ENCODE peak calls at places on chromosomes 6 and 20, in six cellular contexts. One of them, this sample, is unnamed.

GRCh38 chr6:108660251-108660650 is 99.5 kb downstream of the FOXO3 start:
- DNase-seq in hepatocyte: no peak
- DNase-seq in heart left ventricle: no peak
- DNase-seq in colonic mucosa: no peak
- DNase-seq in tibial nerve: no peak
- DNase-seq in fibroblast of lung: no peak
- DNase-seq in this sample: no peak

GRCh38 chr20:46548688-46549087 is 1.8 kb downstream of the OCSTAMP start:
- DNase-seq in hepatocyte: no peak
- DNase-seq in fibroblast of lung: no peak
- DNase-seq in heart left ventricle: no peak
- DNase-seq in colonic mucosa: no peak
- DNase-seq in tibial nerve: no peak
- DNase-seq in this sample: no peak

GRCh38 chr6:40627316-40627715 is 40.2 kb upstream of the LRFN2 start:
- DNase-seq in fibroblast of lung: no peak
- DNase-seq in colonic mucosa: no peak
- DNase-seq in tibial nerve: no peak
- DNase-seq in heart left ventricle: no peak
- DNase-seq in hepatocyte: no peak
- DNase-seq in this sample: no peak

GRCh38 chr6:166490671-166491500 is 95.6 kb downstream of the RAMACL start:
- DNase-seq in fibroblast of lung: peak
- DNase-seq in tibial nerve: no peak
- DNase-seq in heart left ventricle: peak
- DNase-seq in hepatocyte: no peak
- DNase-seq in colonic mucosa: peak
- DNase-seq in this sample: no peak

GRCh38 chr20:58714923-58715708 is 22.5 kb downstream of the NPEPL1 start:
- DNase-seq in fibroblast of lung: no peak
- DNase-seq in tibial nerve: no peak
- DNase-seq in hepatocyte: peak
- DNase-seq in colonic mucosa: peak
- DNase-seq in heart left ventricle: peak
- DNase-seq in this sample: no peak

GRCh38 chr20:43331911-43332310 is 125.8 kb upstream of the SRSF6 start:
- DNase-seq in heart left ventricle: peak
- DNase-seq in hepatocyte: no peak
- DNase-seq in fibroblast of lung: no peak
- DNase-seq in tibial nerve: no peak
- DNase-seq in colonic mucosa: no peak
- DNase-seq in this sample: peak

GRCh38 chr6:153090241-153090930 is 40.7 kb downstream of the RGS17 start:
- DNase-seq in fibroblast of lung: peak
- DNase-seq in tibial nerve: no peak
- DNase-seq in heart left ventricle: no peak
- DNase-seq in colonic mucosa: no peak
- DNase-seq in hepatocyte: no peak
- DNase-seq in this sample: no peak

GRCh38 chr6:100785982-100786381 is 95.1 kb downstream of the ASCC3 start:
- DNase-seq in colonic mucosa: no peak
- DNase-seq in hepatocyte: no peak
- DNase-seq in fibroblast of lung: no peak
- DNase-seq in heart left ventricle: no peak
- DNase-seq in tibial nerve: no peak
- DNase-seq in this sample: no peak

GRCh38 chr6:36357872-36358234 is 21.2 kb upstream of the BNIP5 start:
- DNase-seq in tibial nerve: no peak
- DNase-seq in colonic mucosa: no peak
- DNase-seq in hepatocyte: peak
- DNase-seq in heart left ventricle: no peak
- DNase-seq in fibroblast of lung: no peak
- DNase-seq in this sample: no peak

GRCh38 chr6:88358846-88359245 is 192.7 kb upstream of the CNR1 start:
- DNase-seq in fibroblast of lung: no peak
- DNase-seq in colonic mucosa: no peak
- DNase-seq in tibial nerve: no peak
- DNase-seq in heart left ventricle: no peak
- DNase-seq in hepatocyte: no peak
- DNase-seq in this sample: no peak

GRCh38 chr6:41901882-41902519 is 6.8 kb upstream of the USP49 start:
- DNase-seq in colonic mucosa: peak
- DNase-seq in heart left ventricle: no peak
- DNase-seq in fibroblast of lung: peak
- DNase-seq in hepatocyte: no peak
- DNase-seq in tibial nerve: peak
- DNase-seq in this sample: no peak

GRCh38 chr6:35613762-35614161 is 75.0 kb downstream of the FKBP5 start:
- DNase-seq in hepatocyte: no peak
- DNase-seq in colonic mucosa: no peak
- DNase-seq in tibial nerve: no peak
- DNase-seq in heart left ventricle: no peak
- DNase-seq in fibroblast of lung: no peak
- DNase-seq in this sample: no peak

GRCh38 chr6:161186173-161186769 is 87.6 kb downstream of the AGPAT4 start:
- DNase-seq in fibroblast of lung: peak
- DNase-seq in hepatocyte: no peak
- DNase-seq in tibial nerve: peak
- DNase-seq in colonic mucosa: peak
- DNase-seq in heart left ventricle: no peak
- DNase-seq in this sample: no peak

GRCh38 chr6:90466191-90466940 is 120.5 kb downstream of the MAP3K7 start:
- DNase-seq in tibial nerve: no peak
- DNase-seq in hepatocyte: peak
- DNase-seq in fibroblast of lung: no peak
- DNase-seq in heart left ventricle: no peak
- DNase-seq in colonic mucosa: no peak
- DNase-seq in this sample: no peak

GRCh38 chr6:136685540-136686108 is 106.7 kb downstream of the MAP3K5 start:
- DNase-seq in fibroblast of lung: no peak
- DNase-seq in tibial nerve: no peak
- DNase-seq in hepatocyte: no peak
- DNase-seq in colonic mucosa: no peak
- DNase-seq in heart left ventricle: no peak
- DNase-seq in this sample: no peak

GRCh38 chr6:107115695-107116327 is 496 bp upstream of the BEND3 start:
- DNase-seq in colonic mucosa: peak
- DNase-seq in hepatocyte: peak
- DNase-seq in heart left ventricle: no peak
- DNase-seq in fibroblast of lung: no peak
- DNase-seq in tibial nerve: no peak
- DNase-seq in this sample: peak

GRCh38 chr6:33123732-33124524 is 48.1 kb downstream of the HLA-DPB1 start:
- DNase-seq in fibroblast of lung: peak
- DNase-seq in colonic mucosa: no peak
- DNase-seq in tibial nerve: no peak
- DNase-seq in heart left ventricle: no peak
- DNase-seq in hepatocyte: peak
- DNase-seq in this sample: no peak

GRCh38 chr20:62201173-62202082 is 18.6 kb downstream of the MTG2 start:
- DNase-seq in tibial nerve: no peak
- DNase-seq in heart left ventricle: peak
- DNase-seq in hepatocyte: no peak
- DNase-seq in colonic mucosa: no peak
- DNase-seq in fibroblast of lung: no peak
- DNase-seq in this sample: no peak

GRCh38 chr20:24798930-24799705 is 150.0 kb upstream of the CST7 start:
- DNase-seq in tibial nerve: no peak
- DNase-seq in heart left ventricle: no peak
- DNase-seq in hepatocyte: no peak
- DNase-seq in colonic mucosa: no peak
- DNase-seq in fibroblast of lung: no peak
- DNase-seq in this sample: no peak

GRCh38 chr20:51628533-51629398 is 86.2 kb upstream of the NFATC2 start:
- DNase-seq in fibroblast of lung: peak
- DNase-seq in tibial nerve: no peak
- DNase-seq in hepatocyte: no peak
- DNase-seq in heart left ventricle: no peak
- DNase-seq in colonic mucosa: no peak
- DNase-seq in this sample: no peak

GRCh38 chr6:48111143-48111506 is at the start of gene PTCHD4:
- DNase-seq in tibial nerve: no peak
- DNase-seq in colonic mucosa: no peak
- DNase-seq in hepatocyte: no peak
- DNase-seq in heart left ventricle: peak
- DNase-seq in fibroblast of lung: peak
- DNase-seq in this sample: no peak

GRCh38 chr20:9839626-9840025 is 750 bp upstream of the PAK5 start:
- DNase-seq in hepatocyte: no peak
- DNase-seq in tibial nerve: no peak
- DNase-seq in heart left ventricle: no peak
- DNase-seq in fibroblast of lung: no peak
- DNase-seq in colonic mucosa: no peak
- DNase-seq in this sample: no peak

GRCh38 chr20:9837634-9838033 is 1.2 kb downstream of the PAK5 start:
- DNase-seq in colonic mucosa: no peak
- DNase-seq in fibroblast of lung: peak
- DNase-seq in hepatocyte: no peak
- DNase-seq in heart left ventricle: no peak
- DNase-seq in tibial nerve: no peak
- DNase-seq in this sample: no peak

GRCh38 chr20:9835302-9835701 is 3.6 kb downstream of the PAK5 start:
- DNase-seq in heart left ventricle: no peak
- DNase-seq in colonic mucosa: no peak
- DNase-seq in fibroblast of lung: no peak
- DNase-seq in hepatocyte: no peak
- DNase-seq in tibial nerve: no peak
- DNase-seq in this sample: peak

GRCh38 chr20:9838378-9839295 is at the start of gene PAK5:
- DNase-seq in tibial nerve: no peak
- DNase-seq in heart left ventricle: no peak
- DNase-seq in hepatocyte: peak
- DNase-seq in fibroblast of lung: peak
- DNase-seq in colonic mucosa: peak
- DNase-seq in this sample: peak

GRCh38 chr20:9838035-9838377 is 870 bp downstream of the PAK5 start:
- DNase-seq in colonic mucosa: no peak
- DNase-seq in tibial nerve: no peak
- DNase-seq in heart left ventricle: no peak
- DNase-seq in fibroblast of lung: peak
- DNase-seq in hepatocyte: no peak
- DNase-seq in this sample: no peak
- H3K4me3 ChIP-seq in colonic mucosa: no peak
- H3K4me3 ChIP-seq in tibial nerve: no peak
- H3K4me3 ChIP-seq in heart left ventricle: no peak
- H3K4me3 ChIP-seq in fibroblast of lung: no peak
- H3K4me3 ChIP-seq in hepatocyte: peak
- H3K4me3 ChIP-seq in this sample: peak

GRCh38 chr20:41599699-41600104 is 18.5 kb downstream of the CHD6 start:
- DNase-seq in hepatocyte: peak
- DNase-seq in fibroblast of lung: no peak
- DNase-seq in heart left ventricle: no peak
- DNase-seq in colonic mucosa: no peak
- DNase-seq in tibial nerve: no peak
- DNase-seq in this sample: no peak

GRCh38 chr20:41600926-41601631 is 17.1 kb downstream of the CHD6 start:
- DNase-seq in heart left ventricle: no peak
- DNase-seq in colonic mucosa: no peak
- DNase-seq in hepatocyte: no peak
- DNase-seq in tibial nerve: no peak
- DNase-seq in fibroblast of lung: no peak
- DNase-seq in this sample: no peak

GRCh38 chr20:41607791-41608190 is 10.4 kb downstream of the CHD6 start:
- DNase-seq in fibroblast of lung: no peak
- DNase-seq in colonic mucosa: no peak
- DNase-seq in tibial nerve: no peak
- DNase-seq in hepatocyte: no peak
- DNase-seq in heart left ventricle: no peak
- DNase-seq in this sample: no peak

GRCh38 chr20:41601742-41602141 is 16.4 kb downstream of the CHD6 start:
- DNase-seq in colonic mucosa: no peak
- DNase-seq in heart left ventricle: no peak
- DNase-seq in fibroblast of lung: no peak
- DNase-seq in tibial nerve: no peak
- DNase-seq in hepatocyte: no peak
- DNase-seq in this sample: no peak

GRCh38 chr20:41604002-41604401 is 14.2 kb downstream of the CHD6 start:
- DNase-seq in fibroblast of lung: no peak
- DNase-seq in hepatocyte: no peak
- DNase-seq in colonic mucosa: no peak
- DNase-seq in heart left ventricle: no peak
- DNase-seq in tibial nerve: no peak
- DNase-seq in this sample: no peak
- TF ChIP-seq CTCF in fibroblast of lung: no peak
- TF ChIP-seq CTCF in hepatocyte: no peak
- TF ChIP-seq CTCF in colonic mucosa: no peak
- TF ChIP-seq CTCF in heart left ventricle: peak
- TF ChIP-seq CTCF in tibial nerve: no peak
- TF ChIP-seq CTCF in this sample: no peak

GRCh38 chr6:69232506-69233194 is 564.2 kb downstream of the LMBRD1 start:
- DNase-seq in tibial nerve: peak
- DNase-seq in heart left ventricle: peak
- DNase-seq in colonic mucosa: peak
- DNase-seq in hepatocyte: peak
- DNase-seq in fibroblast of lung: peak
- DNase-seq in this sample: peak
- H3K27ac ChIP-seq in tibial nerve: no peak
- H3K27ac ChIP-seq in heart left ventricle: no peak
- H3K27ac ChIP-seq in colonic mucosa: no peak
- H3K27ac ChIP-seq in hepatocyte: no peak
- H3K27ac ChIP-seq in fibroblast of lung: no peak
- H3K27ac ChIP-seq in this sample: peak

GRCh38 chr6:110331383-110331782 is 26.8 kb downstream of the METTL24 start:
- DNase-seq in tibial nerve: no peak
- DNase-seq in hepatocyte: no peak
- DNase-seq in heart left ventricle: no peak
- DNase-seq in colonic mucosa: no peak
- DNase-seq in fibroblast of lung: no peak
- DNase-seq in this sample: no peak

GRCh38 chr6:110329729-110330436 is 28.3 kb downstream of the METTL24 start:
- DNase-seq in colonic mucosa: peak
- DNase-seq in fibroblast of lung: no peak
- DNase-seq in hepatocyte: peak
- DNase-seq in tibial nerve: no peak
- DNase-seq in heart left ventricle: no peak
- DNase-seq in this sample: no peak

GRCh38 chr6:110331816-110332215 is 26.3 kb downstream of the METTL24 start:
- DNase-seq in hepatocyte: peak
- DNase-seq in tibial nerve: no peak
- DNase-seq in fibroblast of lung: no peak
- DNase-seq in colonic mucosa: no peak
- DNase-seq in heart left ventricle: peak
- DNase-seq in this sample: peak

GRCh38 chr6:110328231-110328630 is 29.9 kb downstream of the METTL24 start:
- DNase-seq in fibroblast of lung: peak
- DNase-seq in colonic mucosa: no peak
- DNase-seq in tibial nerve: no peak
- DNase-seq in heart left ventricle: no peak
- DNase-seq in hepatocyte: no peak
- DNase-seq in this sample: no peak

DNA sequence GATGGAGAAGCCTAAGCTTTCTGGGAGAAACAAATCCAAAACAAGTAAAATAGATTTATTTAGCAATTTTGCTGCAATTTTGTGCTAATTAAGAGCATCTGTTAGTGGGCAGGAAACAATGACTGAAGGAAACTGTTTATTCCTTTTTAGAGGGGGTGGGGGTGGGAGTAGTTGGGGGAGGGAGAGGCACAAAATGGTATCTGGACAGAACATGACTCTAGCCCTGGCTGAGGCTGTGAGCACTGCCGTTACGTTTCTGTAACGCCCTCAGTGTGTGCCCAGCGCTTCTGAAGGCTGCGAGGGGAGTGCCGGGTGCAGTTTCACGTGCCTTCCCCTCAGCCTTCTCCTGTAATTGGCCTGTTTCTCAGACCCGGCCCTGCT is 28.8 kb downstream of the METTL24 start:
- DNase-seq in colonic mucosa: no peak
- DNase-seq in heart left ventricle: no peak
- DNase-seq in tibial nerve: no peak
- DNase-seq in hepatocyte: peak
- DNase-seq in fibroblast of lung: peak
- DNase-seq in this sample: no peak
- H3K4me3 ChIP-seq in colonic mucosa: peak
- H3K4me3 ChIP-seq in heart left ventricle: no peak
- H3K4me3 ChIP-seq in tibial nerve: peak
- H3K4me3 ChIP-seq in hepatocyte: no peak
- H3K4me3 ChIP-seq in fibroblast of lung: peak
- H3K4me3 ChIP-seq in this sample: peak